ENCODE peak calls at places on chromosomes 5 and 9, in six cellular contexts. One of them, this sample, is unnamed.

GRCh38 chr9:21993893-21994525 is at the start of gene CDKN2A:
- DNase-seq in GM23338: peak; percentile 72
- DNase-seq in GM12878: no peak
- DNase-seq in HepG2: no peak
- DNase-seq in WTC11: peak; percentile 50
- DNase-seq in K562: no peak
- DNase-seq in this sample: peak; percentile 72

GRCh38 chr9:7965091-7965490 is 165.5 kb upstream of the DMAC1 start:
- DNase-seq in GM23338: no peak
- DNase-seq in GM12878: no peak
- DNase-seq in HepG2: no peak
- DNase-seq in WTC11: no peak
- DNase-seq in K562: no peak
- DNase-seq in this sample: no peak

GRCh38 chr5:129670944-129671343 is 77.0 kb upstream of the MINAR2 start:
- DNase-seq in GM23338: no peak
- DNase-seq in GM12878: no peak
- DNase-seq in HepG2: no peak
- DNase-seq in WTC11: no peak
- DNase-seq in K562: no peak
- DNase-seq in this sample: no peak

GRCh38 chr9:123964756-123965155 is 34.8 kb upstream of the DENND1A start:
- DNase-seq in GM23338: no peak
- DNase-seq in GM12878: no peak
- DNase-seq in HepG2: no peak
- DNase-seq in WTC11: no peak
- DNase-seq in K562: no peak
- DNase-seq in this sample: no peak

GRCh38 chr5:151296478-151296830 is 7.1 kb downstream of the SLC36A3 start:
- DNase-seq in GM23338: no peak
- DNase-seq in GM12878: no peak
- DNase-seq in HepG2: no peak
- DNase-seq in WTC11: no peak
- DNase-seq in K562: no peak
- DNase-seq in this sample: no peak

GRCh38 chr5:80036621-80037020 is 1.5 kb downstream of the THBS4 start:
- DNase-seq in GM23338: no peak
- DNase-seq in GM12878: no peak
- DNase-seq in HepG2: no peak
- DNase-seq in WTC11: no peak
- DNase-seq in K562: no peak
- DNase-seq in this sample: no peak

GRCh38 chr5:39755986-39756385 is 331.2 kb upstream of the DAB2 start:
- DNase-seq in GM23338: peak; percentile 21
- DNase-seq in GM12878: no peak
- DNase-seq in HepG2: no peak
- DNase-seq in WTC11: no peak
- DNase-seq in K562: peak; percentile 22
- DNase-seq in this sample: no peak

GRCh38 chr9:37302277-37302676 is 120.2 kb upstream of the GRHPR start:
- DNase-seq in GM23338: no peak
- DNase-seq in GM12878: peak; percentile 90
- DNase-seq in HepG2: no peak
- DNase-seq in WTC11: no peak
- DNase-seq in K562: no peak
- DNase-seq in this sample: no peak

GRCh38 chr5:76794871-76795270 is 24.0 kb upstream of the F2RL1 start:
- DNase-seq in GM23338: no peak
- DNase-seq in GM12878: no peak
- DNase-seq in HepG2: no peak
- DNase-seq in WTC11: no peak
- DNase-seq in K562: no peak
- DNase-seq in this sample: no peak

GRCh38 chr5:54745599-54745998 is 228.0 kb downstream of the SNX18 start:
- DNase-seq in GM23338: no peak
- DNase-seq in GM12878: no peak
- DNase-seq in HepG2: no peak
- DNase-seq in WTC11: no peak
- DNase-seq in K562: no peak
- DNase-seq in this sample: no peak

GRCh38 chr9:126150411-126151030 is 176.1 kb upstream of the MVB12B start:
- DNase-seq in GM23338: no peak
- DNase-seq in GM12878: no peak
- DNase-seq in HepG2: peak; percentile 33
- DNase-seq in WTC11: no peak
- DNase-seq in K562: no peak
- DNase-seq in this sample: no peak

GRCh38 chr5:129046151-129046550 is 48.4 kb upstream of the ISOC1 start:
- DNase-seq in GM23338: no peak
- DNase-seq in GM12878: no peak
- DNase-seq in HepG2: no peak
- DNase-seq in WTC11: no peak
- DNase-seq in K562: no peak
- DNase-seq in this sample: no peak

GRCh38 chr5:134255418-134256150 is 29.7 kb upstream of the PPP2CA start:
- DNase-seq in GM23338: no peak
- DNase-seq in GM12878: no peak
- DNase-seq in HepG2: no peak
- DNase-seq in WTC11: no peak
- DNase-seq in K562: no peak
- DNase-seq in this sample: no peak

GRCh38 chr5:83197326-83197725 is 120.0 kb downstream of the XRCC4 start:
- DNase-seq in GM23338: no peak
- DNase-seq in GM12878: no peak
- DNase-seq in HepG2: no peak
- DNase-seq in WTC11: no peak
- DNase-seq in K562: no peak
- DNase-seq in this sample: no peak

GRCh38 chr9:70101265-70101664 is 57.6 kb downstream of the MAMDC2 start:
- DNase-seq in GM23338: no peak
- DNase-seq in GM12878: no peak
- DNase-seq in HepG2: no peak
- DNase-seq in WTC11: no peak
- DNase-seq in K562: no peak
- DNase-seq in this sample: no peak

GRCh38 chr5:122312670-122312988 is 592 bp downstream of the SNCAIP start:
- DNase-seq in GM23338: peak; percentile 53
- DNase-seq in GM12878: no peak
- DNase-seq in HepG2: no peak
- DNase-seq in WTC11: peak; percentile 29
- DNase-seq in K562: no peak
- DNase-seq in this sample: no peak

GRCh38 chr9:83628540-83628939 is 5.6 kb downstream of the IDNK start:
- DNase-seq in GM23338: no peak
- DNase-seq in GM12878: no peak
- DNase-seq in HepG2: no peak
- DNase-seq in WTC11: no peak
- DNase-seq in K562: no peak
- DNase-seq in this sample: no peak

GRCh38 chr5:172322028-172322965 is 38.7 kb upstream of the UBTD2 start:
- DNase-seq in GM23338: no peak
- DNase-seq in GM12878: no peak
- DNase-seq in HepG2: peak; percentile 15
- DNase-seq in WTC11: no peak
- DNase-seq in K562: no peak
- DNase-seq in this sample: no peak

GRCh38 chr5:56817306-56817986 is 2.1 kb downstream of the MAP3K1 start:
- DNase-seq in GM23338: no peak
- DNase-seq in GM12878: no peak
- DNase-seq in HepG2: no peak
- DNase-seq in WTC11: no peak
- DNase-seq in K562: no peak
- DNase-seq in this sample: no peak

GRCh38 chr9:133839822-133840329 is 101.7 kb upstream of the SARDH start:
- DNase-seq in GM23338: peak; percentile 77
- DNase-seq in GM12878: no peak
- DNase-seq in HepG2: peak; percentile 36
- DNase-seq in WTC11: peak; percentile 62
- DNase-seq in K562: peak; percentile 33
- DNase-seq in this sample: no peak

GRCh38 chr5:134769206-134769605 is 10.6 kb downstream of the DDX46 start:
- DNase-seq in GM23338: no peak
- DNase-seq in GM12878: no peak
- DNase-seq in HepG2: peak; percentile 31
- DNase-seq in WTC11: no peak
- DNase-seq in K562: no peak
- DNase-seq in this sample: no peak

GRCh38 chr9:86585422-86586143 is 231.4 kb upstream of the TUT7 start:
- DNase-seq in GM23338: no peak
- DNase-seq in GM12878: no peak
- DNase-seq in HepG2: no peak
- DNase-seq in WTC11: no peak
- DNase-seq in K562: no peak
- DNase-seq in this sample: no peak

GRCh38 chr9:34098307-34098706 is 28.2 kb downstream of the DCAF12 start:
- DNase-seq in GM23338: no peak
- DNase-seq in GM12878: peak; percentile 27
- DNase-seq in HepG2: no peak
- DNase-seq in WTC11: no peak
- DNase-seq in K562: no peak
- DNase-seq in this sample: no peak

GRCh38 chr5:170488576-170488975 is 15.2 kb upstream of the KCNIP1 start:
- DNase-seq in GM23338: no peak
- DNase-seq in GM12878: no peak
- DNase-seq in HepG2: no peak
- DNase-seq in WTC11: no peak
- DNase-seq in K562: no peak
- DNase-seq in this sample: no peak

GRCh38 chr5:14750712-14751111 is 86.2 kb downstream of the OTULIN start:
- DNase-seq in GM23338: no peak
- DNase-seq in GM12878: no peak
- DNase-seq in HepG2: no peak
- DNase-seq in WTC11: no peak
- DNase-seq in K562: no peak
- DNase-seq in this sample: no peak

GRCh38 chr9:109289186-109289585 is 31.7 kb downstream of the EPB41L4B start:
- DNase-seq in GM23338: peak; percentile 40
- DNase-seq in GM12878: no peak
- DNase-seq in HepG2: no peak
- DNase-seq in WTC11: peak; percentile 26
- DNase-seq in K562: no peak
- DNase-seq in this sample: no peak

GRCh38 chr9:109283012-109283411 is 37.8 kb downstream of the EPB41L4B start:
- DNase-seq in GM23338: no peak
- DNase-seq in GM12878: no peak
- DNase-seq in HepG2: no peak
- DNase-seq in WTC11: no peak
- DNase-seq in K562: no peak
- DNase-seq in this sample: no peak

GRCh38 chr9:109286981-109287380 is 33.9 kb downstream of the EPB41L4B start:
- DNase-seq in GM23338: no peak
- DNase-seq in GM12878: no peak
- DNase-seq in HepG2: no peak
- DNase-seq in WTC11: no peak
- DNase-seq in K562: peak; percentile 56
- DNase-seq in this sample: no peak

GRCh38 chr9:109289931-109290330 is 30.9 kb downstream of the EPB41L4B start:
- DNase-seq in GM23338: no peak
- DNase-seq in GM12878: no peak
- DNase-seq in HepG2: no peak
- DNase-seq in WTC11: no peak
- DNase-seq in K562: no peak
- DNase-seq in this sample: no peak

GRCh38 chr9:109286571-109286977 is 34.3 kb downstream of the EPB41L4B start:
- DNase-seq in GM23338: no peak
- DNase-seq in GM12878: no peak
- DNase-seq in HepG2: no peak
- DNase-seq in WTC11: no peak
- DNase-seq in K562: no peak
- DNase-seq in this sample: no peak
- TF ChIP-seq CREB1 in GM23338: no peak
- TF ChIP-seq CREB1 in GM12878: no peak
- TF ChIP-seq CREB1 in HepG2: no peak
- TF ChIP-seq CREB1 in WTC11: no peak
- TF ChIP-seq CREB1 in K562: no peak
- TF ChIP-seq CREB1 in this sample: no peak

GRCh38 chr5:72956324-72957140 is 691 bp downstream of the FCHO2 start:
- DNase-seq in GM23338: peak; percentile 53
- DNase-seq in GM12878: no peak
- DNase-seq in HepG2: peak; percentile 29
- DNase-seq in WTC11: peak; percentile 34
- DNase-seq in K562: peak; percentile 65
- DNase-seq in this sample: peak; percentile 67
- TF ChIP-seq CREB1 in GM23338: no peak
- TF ChIP-seq CREB1 in GM12878: no peak
- TF ChIP-seq CREB1 in HepG2: no peak
- TF ChIP-seq CREB1 in WTC11: no peak
- TF ChIP-seq CREB1 in K562: no peak
- TF ChIP-seq CREB1 in this sample: no peak

GRCh38 chr9:114388764-114389375 is 1.1 kb upstream of the AKNA start:
- DNase-seq in GM23338: no peak
- DNase-seq in GM12878: no peak
- DNase-seq in HepG2: no peak
- DNase-seq in WTC11: no peak
- DNase-seq in K562: no peak
- DNase-seq in this sample: no peak
- TF ChIP-seq CREB1 in GM23338: no peak
- TF ChIP-seq CREB1 in GM12878: no peak
- TF ChIP-seq CREB1 in HepG2: no peak
- TF ChIP-seq CREB1 in WTC11: peak; percentile 5
- TF ChIP-seq CREB1 in K562: no peak
- TF ChIP-seq CREB1 in this sample: no peak

GRCh38 chr9:108477538-108478006 is 378.2 kb downstream of the ACTL7B start:
- DNase-seq in GM23338: no peak
- DNase-seq in GM12878: no peak
- DNase-seq in HepG2: peak; percentile 32
- DNase-seq in WTC11: no peak
- DNase-seq in K562: no peak
- DNase-seq in this sample: no peak

GRCh38 chr9:108478431-108478837 is 377.4 kb downstream of the ACTL7B start:
- DNase-seq in GM23338: no peak
- DNase-seq in GM12878: no peak
- DNase-seq in HepG2: no peak
- DNase-seq in WTC11: no peak
- DNase-seq in K562: no peak
- DNase-seq in this sample: no peak

GRCh38 chr9:108476574-108476973 is 379.2 kb downstream of the ACTL7B start:
- DNase-seq in GM23338: no peak
- DNase-seq in GM12878: no peak
- DNase-seq in HepG2: no peak
- DNase-seq in WTC11: no peak
- DNase-seq in K562: no peak
- DNase-seq in this sample: no peak

GRCh38 chr9:108479989-108480652 is 375.7 kb downstream of the ACTL7B start:
- DNase-seq in GM23338: no peak
- DNase-seq in GM12878: no peak
- DNase-seq in HepG2: no peak
- DNase-seq in WTC11: no peak
- DNase-seq in K562: no peak
- DNase-seq in this sample: no peak

GRCh38 chr9:108478871-108479332 is 376.9 kb downstream of the ACTL7B start:
- DNase-seq in GM23338: no peak
- DNase-seq in GM12878: peak; percentile 15
- DNase-seq in HepG2: peak; percentile 25
- DNase-seq in WTC11: no peak
- DNase-seq in K562: no peak
- DNase-seq in this sample: no peak
- TF ChIP-seq CREB1 in GM23338: no peak
- TF ChIP-seq CREB1 in GM12878: no peak
- TF ChIP-seq CREB1 in HepG2: no peak
- TF ChIP-seq CREB1 in WTC11: no peak
- TF ChIP-seq CREB1 in K562: no peak
- TF ChIP-seq CREB1 in this sample: no peak

This sample was measured in H1.